ENCODE peak calls at places on chromosomes 4 and X, in four cellular contexts. U, I, L and H are unnamed samples.

GRCh38 chrX:18548996-18549395 is 122.9 kb downstream of the RS1 start:
- DNase-seq in U (no peak), I (no peak), L (no peak), H (no peak)

GRCh38 chr4:83110970-83111369 is 3.6 kb downstream of the PLAC8 start:
- DNase-seq in U (no peak), I (no peak), L (no peak), H (no peak)

GRCh38 chr4:175470141-175470540 is 341.9 kb downstream of the GPM6A start:
- DNase-seq in U (no peak), I (no peak), L (peak), H (no peak)

GRCh38 chrX:139141370-139141769 is 389.2 kb upstream of the F9 start:
- DNase-seq in U (no peak), I (no peak), L (no peak), H (no peak)

GRCh38 chr4:6869944-6870343 is 39.7 kb upstream of the TBC1D14 start:
- DNase-seq in U (no peak), I (no peak), L (no peak), H (no peak)

GRCh38 chr4:86685401-86685800 is 91.3 kb downstream of the PTPN13 start:
- DNase-seq in U (no peak), I (no peak), L (peak), H (no peak)

GRCh38 chr4:113411496-113411938 is 350.0 kb downstream of the CAMK2D start:
- DNase-seq in U (no peak), I (no peak), L (peak), H (no peak)

GRCh38 chr4:89788243-89789072 is 48.5 kb downstream of the SNCA start:
- DNase-seq in U (no peak), I (no peak), L (peak), H (no peak)

GRCh38 chrX:155069414-155069813 is 1.5 kb downstream of the CMC4 start:
- DNase-seq in U (no peak), I (no peak), L (no peak), H (no peak)

GRCh38 chr4:97525236-97525635 is 618.0 kb downstream of the STPG2 start:
- DNase-seq in U (no peak), I (no peak), L (no peak), H (no peak)

GRCh38 chrX:70033348-70033747 is 16.4 kb downstream of the AWAT2 start:
- DNase-seq in U (no peak), I (no peak), L (peak), H (no peak)

GRCh38 chr4:122259849-122260248 is 107.7 kb downstream of the BLTP1 start:
- DNase-seq in U (no peak), I (no peak), L (no peak), H (no peak)

GRCh38 chrX:6701085-6701484 is 166.2 kb upstream of the VCX3A start:
- DNase-seq in U (no peak), I (no peak), L (no peak), H (no peak)

GRCh38 chr4:139501117-139501516 is 47.2 kb downstream of the RAB33B start:
- DNase-seq in U (no peak), I (no peak), L (no peak), H (no peak)

GRCh38 chrX:26649534-26649933 is 433.6 kb downstream of the MAGEB5 start:
- DNase-seq in U (no peak), I (no peak), L (peak), H (no peak)

GRCh38 chrX:82626978-82627377 is 881.1 kb upstream of the POU3F4 start:
- DNase-seq in U (no peak), I (no peak), L (no peak), H (no peak)

GRCh38 chrX:39757971-39758370 is 339.8 kb downstream of the BCOR start:
- DNase-seq in U (no peak), I (no peak), L (no peak), H (no peak)